ENCODE peak calls at places on chromosomes 3 and 15, in five cellular contexts. Y is H1, A is SK-N-SH, G is HepG2, D is GM12878. M is an unnamed sample.

GRCh38 chr3:4835616-4836043 is 143.6 kb upstream of the BHLHE40 start:
- DNase-seq in Y (no peak), A (no peak), G (no peak), D (no peak), M (no peak)

GRCh38 chr3:77240072-77240650 is 200.3 kb downstream of the ROBO2 start:
- DNase-seq in Y (no peak), A (no peak), G (no peak), D (no peak), M (no peak)

GRCh38 chr3:127961963-127962362 is 46.9 kb downstream of the KBTBD12 start:
- DNase-seq in Y (no peak), A (no peak), G (peak), D (no peak), M (no peak)

GRCh38 chr3:132723024-132723462 is 834 bp upstream of the NPHP3 start:
- DNase-seq in Y (no peak), A (no peak), G (no peak), D (no peak), M (peak)

GRCh38 chr3:69370156-69370944 is 15.5 kb downstream of the FRMD4B start:
- DNase-seq in Y (no peak), A (no peak), G (no peak), D (no peak), M (no peak)

GRCh38 chr3:149501524-149501923 is 27.0 kb downstream of the TM4SF4 start:
- DNase-seq in Y (no peak), A (no peak), G (no peak), D (no peak), M (no peak)

GRCh38 chr15:96972201-96972600 is 641.7 kb downstream of the NR2F2 start:
- DNase-seq in Y (no peak), A (no peak), G (no peak), D (no peak), M (no peak)

GRCh38 chr3:58177747-58178527 is 32.8 kb downstream of the DNASE1L3 start:
- DNase-seq in Y (peak), A (peak), G (peak), D (no peak), M (peak)

GRCh38 chr15:41928637-41929620 is 35.1 kb upstream of the SPTBN5 start:
- DNase-seq in Y (no peak), A (peak), G (no peak), D (peak), M (peak)

GRCh38 chr3:36595531-36595930 is 168.8 kb downstream of the DCLK3 start:
- DNase-seq in Y (no peak), A (no peak), G (no peak), D (no peak), M (no peak)

GRCh38 chr3:124174463-124174862 is 182.5 kb upstream of the ROPN1 start:
- DNase-seq in Y (no peak), A (peak), G (no peak), D (no peak), M (no peak)

GRCh38 chr15:37133619-37134018 is 33.3 kb upstream of the MEIS2 start:
- DNase-seq in Y (no peak), A (no peak), G (no peak), D (no peak), M (peak)

GRCh38 chr3:45366305-45366704 is 22.1 kb upstream of the LARS2 start:
- DNase-seq in Y (no peak), A (no peak), G (no peak), D (no peak), M (no peak)

GRCh38 chr3:1251282-1252060 is 158.6 kb downstream of the CNTN6 start:
- DNase-seq in Y (no peak), A (no peak), G (no peak), D (no peak), M (peak)

GRCh38 chr15:62360286-62360685 is 195.2 kb upstream of the C2CD4B start:
- DNase-seq in Y (no peak), A (peak), G (no peak), D (no peak), M (no peak)

GRCh38 chr15:91270747-91271146 is 170.7 kb downstream of the SV2B start:
- DNase-seq in Y (no peak), A (no peak), G (no peak), D (no peak), M (no peak)

GRCh38 chr15:70437089-70437488 is 326.3 kb downstream of the UACA start:
- DNase-seq in Y (no peak), A (no peak), G (peak), D (no peak), M (no peak)

GRCh38 chr15:90588427-90588826 is 58.7 kb downstream of the CRTC3 start:
- DNase-seq in Y (no peak), A (no peak), G (no peak), D (no peak), M (no peak)

GRCh38 chr15:71201471-71201870 is 86.2 kb downstream of the THSD4 start:
- DNase-seq in Y (no peak), A (no peak), G (no peak), D (no peak), M (peak)

GRCh38 chr15:79050977-79051376 is 39.6 kb downstream of the RASGRF1 start:
- DNase-seq in Y (no peak), A (no peak), G (peak), D (no peak), M (no peak)

GRCh38 chr15:58467722-58468436 is 36.1 kb downstream of the LIPC start:
- DNase-seq in Y (no peak), A (no peak), G (peak), D (no peak), M (no peak)

GRCh38 chr3:159783780-159784747 is 204.6 kb upstream of the IL12A start:
- DNase-seq in Y (no peak), A (no peak), G (no peak), D (peak), M (peak)

GRCh38 chr3:127749787-127750225 is 72.5 kb downstream of the MGLL start:
- DNase-seq in Y (no peak), A (no peak), G (no peak), D (no peak), M (no peak)

GRCh38 chr15:45425135-45425534 is 46.8 kb upstream of the GATM start:
- DNase-seq in Y (no peak), A (no peak), G (no peak), D (no peak), M (no peak)

GRCh38 chr15:48667701-48668100 is 22.2 kb upstream of the FBN1 start:
- DNase-seq in Y (no peak), A (no peak), G (no peak), D (no peak), M (no peak)

DNA sequence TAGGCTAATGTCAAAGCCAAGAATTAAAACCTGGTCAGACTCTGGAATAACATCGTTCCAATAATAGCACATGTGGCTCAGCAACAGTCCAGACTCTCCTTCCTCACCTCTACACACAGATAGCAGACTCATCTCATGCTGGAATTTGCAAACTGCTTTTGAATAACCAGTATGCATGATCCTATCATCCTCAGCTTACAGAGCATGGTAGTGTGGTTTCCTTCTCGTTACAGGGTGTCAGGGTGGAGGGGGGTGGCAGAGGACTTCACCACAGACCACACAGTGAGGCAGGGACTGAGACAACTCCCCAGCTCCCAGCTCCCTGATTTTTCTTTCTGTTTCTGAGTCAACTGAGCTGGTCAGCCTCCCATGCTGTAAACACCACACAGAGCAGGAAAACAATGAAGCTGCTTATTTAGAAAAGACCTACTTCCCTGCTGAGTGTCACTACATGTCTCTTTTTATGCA is 101.6 kb downstream of the RPL22L1 start:
- DNase-seq in Y (no peak), A (no peak), G (no peak), D (no peak), M (no peak)
- TF ChIP-seq JUND in Y (no peak), A (no peak), G (no peak), D (no peak), M (no peak)

GRCh38 chr15:61003683-61004299 is 225.3 kb downstream of the RORA start:
- DNase-seq in Y (no peak), A (no peak), G (no peak), D (no peak), M (no peak)
- TF ChIP-seq JUND in Y (no peak), A (no peak), G (no peak), D (no peak), M (no peak)

GRCh38 chr3:153169793-153170386 is 7.9 kb downstream of the RAP2B start:
- DNase-seq in Y (no peak), A (no peak), G (no peak), D (no peak), M (no peak)

GRCh38 chr3:153171918-153172317 is 9.9 kb downstream of the RAP2B start:
- DNase-seq in Y (no peak), A (no peak), G (no peak), D (no peak), M (no peak)

GRCh38 chr3:153172796-153173757 is 11.1 kb downstream of the RAP2B start:
- DNase-seq in Y (no peak), A (no peak), G (no peak), D (no peak), M (no peak)

GRCh38 chr3:153176197-153176596 is 14.2 kb downstream of the RAP2B start:
- DNase-seq in Y (no peak), A (no peak), G (no peak), D (no peak), M (no peak)

DNA sequence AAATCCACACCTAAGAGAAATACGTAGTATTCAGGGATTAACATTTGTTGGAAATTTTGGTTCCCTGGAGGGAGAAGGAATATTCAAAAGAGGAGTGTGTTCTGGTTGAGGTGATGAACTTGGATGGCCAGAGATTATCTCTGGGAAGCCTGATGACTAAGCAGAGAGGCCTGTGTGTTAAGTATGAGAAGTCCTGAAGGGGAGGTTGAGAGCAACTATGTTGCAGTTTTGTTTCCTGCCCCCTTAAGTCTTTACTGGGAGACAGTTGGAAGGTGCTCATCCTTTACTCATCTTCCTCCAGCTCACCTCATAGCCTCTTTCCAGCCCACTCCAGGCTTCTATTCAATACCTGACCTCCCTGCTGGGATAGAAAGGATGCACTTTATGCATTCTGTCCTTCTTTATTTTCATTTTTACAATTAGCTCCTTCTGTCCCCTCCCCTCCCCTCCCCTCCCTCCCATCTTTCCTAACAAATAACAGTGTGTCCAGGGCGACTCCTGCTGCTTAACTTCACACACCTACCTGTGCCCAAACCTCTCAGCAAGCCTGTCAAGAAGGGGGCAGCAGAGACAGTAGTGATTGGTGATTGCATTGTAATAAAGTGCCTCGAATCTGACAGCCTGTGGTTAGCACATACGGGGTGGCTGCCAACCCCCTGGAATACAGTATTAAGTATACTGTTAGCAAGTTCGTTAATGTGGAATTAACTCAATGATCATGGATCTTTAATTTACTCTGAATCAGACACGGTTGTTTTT is 11.9 kb downstream of the RAP2B start:
- DNase-seq in Y (no peak), A (no peak), G (peak), D (no peak), M (peak)
- TF ChIP-seq JUND in Y (no peak), A (peak), G (no peak), D (no peak), M (no peak)

GRCh38 chr15:39285066-39285465 is 295.8 kb upstream of the THBS1 start:
- DNase-seq in Y (no peak), A (no peak), G (no peak), D (no peak), M (no peak)

GRCh38 chr15:39291036-39291435 is 289.8 kb upstream of the THBS1 start:
- DNase-seq in Y (no peak), A (no peak), G (no peak), D (no peak), M (no peak)

GRCh38 chr15:39285663-39286062 is 295.2 kb upstream of the THBS1 start:
- DNase-seq in Y (no peak), A (no peak), G (no peak), D (no peak), M (no peak)

GRCh38 chr15:39286706-39287105 is 294.2 kb upstream of the THBS1 start:
- DNase-seq in Y (no peak), A (no peak), G (no peak), D (no peak), M (no peak)

DNA sequence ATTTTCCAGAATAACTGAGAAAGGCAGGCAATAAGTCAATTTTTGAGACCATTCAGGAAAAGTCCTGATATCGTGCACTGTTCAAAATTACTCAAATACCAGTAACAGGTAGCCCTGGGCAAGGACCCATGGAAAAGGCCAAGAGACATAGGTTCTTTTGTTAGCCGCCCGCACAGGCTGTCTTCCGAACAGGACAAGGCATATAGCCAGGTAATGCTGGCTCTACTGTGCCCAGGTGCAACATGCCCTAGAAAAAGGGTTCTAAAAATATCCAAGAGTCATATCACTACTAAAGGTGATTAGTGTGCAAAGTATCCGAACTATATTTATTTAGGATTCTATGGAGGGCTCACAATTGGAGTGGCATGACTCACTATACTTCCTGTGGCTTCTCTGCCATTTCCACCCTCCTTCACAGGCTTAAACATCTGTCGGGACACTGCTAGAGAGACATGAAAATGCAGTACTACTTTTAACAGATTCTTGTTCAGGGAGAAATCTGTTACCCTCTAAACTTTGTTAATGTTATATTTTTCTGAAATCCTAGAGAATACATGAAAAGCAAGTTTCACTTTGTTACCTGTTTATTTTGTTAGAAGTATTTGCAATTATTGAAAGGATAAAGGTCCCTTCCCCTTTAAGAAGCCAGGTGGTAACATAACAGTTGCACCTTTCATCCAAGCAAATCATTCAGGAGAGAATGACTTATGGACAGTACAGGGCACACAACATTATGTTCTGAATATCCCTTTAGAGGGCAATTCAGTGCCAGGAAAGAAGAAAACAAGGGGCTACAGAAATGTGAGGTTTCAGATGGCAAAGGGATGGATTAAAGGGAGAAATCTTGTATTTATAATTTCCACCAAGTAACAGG is 293.3 kb upstream of the THBS1 start:
- DNase-seq in Y (no peak), A (no peak), G (no peak), D (no peak), M (no peak)
- TF ChIP-seq JUND in Y (no peak), A (peak), G (no peak), D (no peak), M (no peak)

GRCh38 chr3:73707772-73708171 is 83.0 kb upstream of the PDZRN3 start:
- DNase-seq in Y (no peak), A (no peak), G (no peak), D (no peak), M (no peak)
- TF ChIP-seq JUND in Y (no peak), A (no peak), G (no peak), D (no peak), M (no peak)

GRCh38 chr3:27431116-27431515 is 53.1 kb downstream of the SLC4A7 start:
- DNase-seq in Y (no peak), A (no peak), G (no peak), D (no peak), M (peak)
- TF ChIP-seq JUND in Y (no peak), A (peak), G (no peak), D (no peak), M (no peak)

DNA sequence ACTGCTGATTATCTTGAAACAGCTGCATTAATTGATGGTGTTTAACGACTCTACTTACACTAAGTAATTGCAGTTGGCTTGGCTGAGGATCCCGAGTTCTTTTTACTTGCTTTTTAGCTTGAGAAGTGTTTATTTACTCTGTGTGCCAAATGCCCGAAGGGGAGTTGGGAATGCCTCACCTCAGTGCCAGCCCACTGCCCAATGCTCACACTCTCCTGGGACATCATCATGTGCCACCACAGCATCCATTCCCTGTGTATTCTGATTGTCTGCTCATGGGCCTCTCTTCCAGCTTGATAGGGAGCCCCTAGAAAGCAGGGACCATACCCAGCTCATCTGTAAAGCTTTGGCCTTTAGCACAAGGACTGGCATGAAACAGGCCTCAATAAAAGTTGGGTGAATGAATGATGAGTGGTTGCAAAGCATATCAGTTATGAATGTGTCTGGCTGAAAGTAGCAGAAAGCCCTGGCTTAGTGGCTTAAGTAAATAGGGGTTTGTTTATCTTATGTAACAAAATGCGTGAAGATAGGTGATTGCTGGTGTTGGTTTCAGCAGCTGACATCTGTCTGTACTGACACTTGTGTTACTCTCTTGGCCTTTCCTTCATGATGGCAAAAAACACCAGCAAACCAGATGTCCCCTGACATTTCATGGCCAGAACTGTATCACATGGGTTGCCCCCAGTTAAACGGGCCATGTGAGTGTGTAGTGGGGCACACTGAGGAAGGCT is 8.1 kb downstream of the PXYLP1 start:
- DNase-seq in Y (no peak), A (no peak), G (no peak), D (no peak), M (peak)
- TF ChIP-seq JUND in Y (no peak), A (no peak), G (no peak), D (no peak), M (no peak)

M was measured in T47D.